ENCODE peak calls at places on chromosome 18, in five cellular contexts. I is esophagus squamous epithelium, S is heart right ventricle, B is uterus, G is endothelial cell. Q is an unnamed sample.

GRCh38 chr18:22159014-22159413 is 10.4 kb upstream of the GATA6 start:
- DNase-seq in I (no peak), S (no peak), B (no peak), G (no peak), Q (no peak)

GRCh38 chr18:44736664-44737063 is 56.0 kb downstream of the SETBP1 start:
- DNase-seq in I (no peak), S (no peak), B (no peak), G (no peak), Q (no peak)

GRCh38 chr18:9868857-9869712 is 16.7 kb upstream of the TXNDC2 start:
- DNase-seq in I (no peak), S (no peak), B (no peak), G (no peak), Q (no peak)

GRCh38 chr18:9574473-9575115 is 39.8 kb downstream of the PPP4R1 start:
- DNase-seq in I (no peak), S (no peak), B (no peak), G (no peak), Q (no peak)

GRCh38 chr18:25873833-25874232 is 216.6 kb downstream of the SS18 start:
- DNase-seq in I (no peak), S (no peak), B (no peak), G (no peak), Q (no peak)

GRCh38 chr18:23864620-23865019 is 149.9 kb upstream of the TTC39C start:
- DNase-seq in I (no peak), S (no peak), B (no peak), G (no peak), Q (no peak)

GRCh38 chr18:28365406-28365805 is 188.5 kb upstream of the CDH2 start:
- DNase-seq in I (no peak), S (no peak), B (no peak), G (no peak), Q (no peak)

GRCh38 chr18:2918761-2919550 is 72.2 kb downstream of the EMILIN2 start:
- DNase-seq in I (no peak), S (no peak), B (no peak), G (no peak), Q (no peak)

GRCh38 chr18:12376034-12376717 is 851 bp downstream of the AFG3L2 start:
- DNase-seq in I (no peak), S (peak), B (no peak), G (peak), Q (no peak)

GRCh38 chr18:10892801-10893595 is 256.4 kb downstream of the PIEZO2 start:
- DNase-seq in I (no peak), S (no peak), B (no peak), G (no peak), Q (no peak)

GRCh38 chr18:47832348-47832747 is 98.1 kb downstream of the SMAD2 start:
- DNase-seq in I (no peak), S (no peak), B (no peak), G (no peak), Q (no peak)

GRCh38 chr18:31977270-31977872 is 34.4 kb upstream of the TRAPPC8 start:
- DNase-seq in I (no peak), S (no peak), B (peak), G (peak), Q (no peak)

GRCh38 chr18:76259726-76260125 is 235.3 kb downstream of the ZNF516 start:
- DNase-seq in I (no peak), S (no peak), B (no peak), G (no peak), Q (no peak)

GRCh38 chr18:54235871-54236270 is 11.4 kb upstream of the MBD2 start:
- DNase-seq in I (no peak), S (no peak), B (no peak), G (no peak), Q (no peak)

GRCh38 chr18:43863180-43863579 is 585.9 kb upstream of the SYT4 start:
- DNase-seq in I (no peak), S (no peak), B (no peak), G (no peak), Q (no peak)

DNA sequence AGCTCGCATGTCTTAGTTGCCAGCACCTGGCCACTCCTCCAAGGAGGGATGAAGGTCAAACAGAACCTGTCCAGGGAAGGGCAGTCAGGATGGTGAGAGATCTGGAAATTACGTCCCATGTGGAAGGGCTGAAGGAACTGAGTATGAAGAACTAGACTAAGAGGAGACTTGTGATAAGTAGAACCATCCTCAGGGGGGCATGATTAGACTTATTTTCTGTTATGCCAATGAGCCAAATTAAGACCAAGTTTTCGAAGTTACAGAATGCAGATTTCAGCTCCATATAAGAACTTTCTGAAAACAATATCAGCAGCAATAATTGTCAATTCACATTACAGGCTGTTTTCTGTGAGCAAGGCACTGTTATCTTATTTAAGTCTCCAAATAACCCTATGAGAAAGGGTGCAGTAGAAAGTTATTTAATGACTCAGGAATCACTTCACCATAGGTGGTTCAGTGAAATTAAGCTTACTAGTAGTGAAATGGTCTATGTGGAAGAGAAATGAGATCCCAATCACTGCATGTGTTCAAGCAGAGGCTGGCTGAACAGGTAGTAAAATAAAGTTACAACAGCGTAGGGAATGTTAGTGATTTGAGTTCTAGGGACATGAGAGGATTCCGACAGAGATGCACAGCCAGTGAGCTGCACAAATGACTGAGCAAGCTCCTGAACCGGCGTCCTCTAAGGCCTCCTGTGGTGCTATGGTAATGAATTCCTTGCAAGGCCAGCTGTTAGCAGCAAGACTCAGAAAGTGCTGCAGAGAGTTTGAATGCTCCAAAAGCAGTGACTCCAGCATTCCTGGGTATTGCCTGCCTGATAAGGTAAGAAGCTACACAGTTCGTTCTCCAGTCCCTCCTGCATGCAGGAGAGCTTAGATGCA is 4.5 kb upstream of the DYM start:
- DNase-seq in I (no peak), S (no peak), B (no peak), G (no peak), Q (no peak)
- TF ChIP-seq CTCF in I (no peak), S (no peak), B (no peak), G (no peak), Q (peak)

GRCh38 chr18:71850602-71851001 is 693.5 kb downstream of the CBLN2 start:
- DNase-seq in I (no peak), S (no peak), B (no peak), G (no peak), Q (no peak)

GRCh38 chr18:71844810-71845209 is 699.3 kb downstream of the CBLN2 start:
- DNase-seq in I (no peak), S (no peak), B (no peak), G (no peak), Q (no peak)

GRCh38 chr18:71849407-71849806 is 694.7 kb downstream of the CBLN2 start:
- DNase-seq in I (no peak), S (no peak), B (no peak), G (no peak), Q (no peak)
- TF ChIP-seq CTCF in I (no peak), S (no peak), B (no peak), G (no peak), Q (no peak)

DNA sequence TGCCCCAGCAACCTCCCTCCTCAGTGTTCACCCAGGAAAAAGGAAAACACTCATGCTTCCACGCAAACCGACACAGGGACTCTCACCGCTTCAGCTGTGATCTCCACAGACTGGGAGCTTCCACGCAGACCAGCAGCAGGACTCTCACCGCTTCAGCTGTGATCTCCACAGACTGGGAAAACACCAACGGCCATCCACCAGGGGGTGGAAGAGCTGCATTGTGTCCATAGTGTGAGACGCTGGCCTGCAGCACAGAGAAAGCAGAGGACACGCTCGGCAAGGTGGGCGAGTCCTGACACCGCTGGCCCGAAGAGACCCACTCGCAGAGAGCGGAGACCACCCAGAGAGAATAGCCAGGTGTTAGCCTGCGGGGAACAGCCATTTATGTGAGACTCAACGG is 42.5 kb upstream of the NFATC1 start:
- DNase-seq in I (no peak), S (no peak), B (no peak), G (peak), Q (no peak)
- TF ChIP-seq CTCF in I (no peak), S (no peak), B (no peak), G (no peak), Q (no peak)

DNA sequence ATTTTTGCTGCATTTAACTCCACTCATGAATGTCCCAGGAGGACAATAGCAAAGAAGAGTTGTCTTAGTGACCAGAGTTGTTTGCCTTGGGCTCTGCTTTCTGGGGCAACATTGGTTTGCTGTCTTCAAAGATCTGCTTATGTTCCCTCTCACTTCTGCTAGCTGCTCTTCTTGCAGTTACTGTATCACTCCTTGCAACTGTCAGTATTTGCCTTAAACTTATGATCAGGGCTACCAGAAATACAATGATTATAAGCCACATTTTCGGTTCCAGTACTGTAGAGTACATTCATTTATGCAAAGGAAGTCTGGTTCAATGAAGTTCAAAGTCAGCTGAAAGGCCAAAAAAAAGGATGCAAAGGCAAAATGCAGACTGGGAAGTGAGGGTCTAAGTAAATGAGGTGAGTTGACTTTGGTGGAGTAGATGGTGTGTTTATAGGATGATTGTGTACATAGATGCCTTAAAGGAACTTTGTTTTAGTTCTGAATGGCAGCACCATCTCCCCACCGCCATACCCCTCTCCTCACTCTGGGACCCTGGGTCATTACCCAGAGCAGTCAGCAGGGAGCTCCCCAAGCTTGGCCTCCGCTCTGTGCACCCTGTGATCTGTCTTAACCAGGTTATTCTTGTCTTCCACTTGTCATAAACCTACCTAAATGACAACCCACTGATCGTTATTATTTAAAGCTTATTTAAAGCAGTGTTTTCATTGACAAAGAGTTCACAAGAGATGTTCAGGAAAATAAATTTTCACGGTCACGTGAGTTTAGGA is 236.0 kb downstream of the DOK6 start:
- DNase-seq in I (no peak), S (peak), B (no peak), G (peak), Q (no peak)
- TF ChIP-seq CTCF in I (no peak), S (peak), B (no peak), G (no peak), Q (peak)

DNA sequence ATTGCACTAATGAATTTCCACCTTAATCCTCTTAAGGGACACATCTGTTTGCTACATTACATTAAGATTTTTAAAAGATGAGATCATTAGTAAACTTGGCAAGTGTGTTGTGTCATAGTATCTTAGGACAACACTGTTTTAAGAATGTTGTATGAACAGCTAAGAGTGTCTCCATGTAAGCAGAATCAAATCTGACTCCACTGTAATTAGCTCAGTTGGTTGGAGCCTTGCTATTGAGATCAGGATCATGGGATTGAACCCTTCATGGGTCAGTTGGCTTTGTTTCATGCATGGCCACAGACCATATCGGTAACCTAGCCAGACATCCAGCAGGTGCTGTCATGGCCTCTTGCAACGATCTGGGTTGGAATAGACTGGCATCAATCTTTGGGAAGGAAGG is 5.2 kb downstream of the FHOD3 start:
- DNase-seq in I (no peak), S (no peak), B (no peak), G (no peak), Q (no peak)
- TF ChIP-seq CTCF in I (no peak), S (no peak), B (no peak), G (no peak), Q (no peak)

GRCh38 chr18:59617468-59617932 is 79.7 kb downstream of the CCBE1 start:
- DNase-seq in I (no peak), S (no peak), B (no peak), G (no peak), Q (no peak)
- TF ChIP-seq CTCF in I (no peak), S (no peak), B (no peak), G (no peak), Q (no peak)

GRCh38 chr18:29439398-29439797 is 1262.5 kb upstream of the CDH2 start:
- DNase-seq in I (no peak), S (no peak), B (no peak), G (no peak), Q (no peak)
- TF ChIP-seq CTCF in I (no peak), S (no peak), B (no peak), G (no peak), Q (no peak)

DNA sequence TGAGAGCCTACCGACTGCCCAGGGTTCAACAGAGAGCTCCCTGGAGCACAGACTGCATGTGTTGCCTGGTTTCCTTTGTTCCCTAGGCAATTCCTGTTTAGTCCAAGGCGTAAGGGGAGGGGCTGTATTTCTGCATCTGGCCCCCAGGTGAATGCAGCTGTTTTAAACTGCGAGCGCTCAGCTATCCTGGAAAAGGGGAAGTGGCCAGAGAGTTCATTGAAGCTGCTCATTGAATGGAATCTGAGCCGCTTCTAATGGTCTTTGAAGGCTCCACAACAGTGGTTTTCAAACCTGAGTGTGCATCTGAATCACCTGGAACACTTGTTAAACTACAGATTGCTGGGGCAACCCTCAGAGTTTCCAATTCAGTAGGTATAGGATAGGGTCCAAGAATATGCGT is 18.1 kb downstream of the MAPK4 start:
- DNase-seq in I (no peak), S (no peak), B (no peak), G (no peak), Q (no peak)
- TF ChIP-seq CTCF in I (no peak), S (no peak), B (no peak), G (no peak), Q (no peak)